ENCODE peak calls at places on chromosomes 4 and X, in five cellular contexts. One of them, this sample, is unnamed.

GRCh38 chr4:10075158-10075863 is 41.3 kb downstream of the WDR1 start:
- DNase-seq in cortex of kidney: no peak
- DNase-seq in anterior cingulate cortex: no peak
- DNase-seq in NCI-H2081: no peak
- DNase-seq in HFF-Myc: no peak
- DNase-seq in this sample: no peak

GRCh38 chrX:104641176-104641575 is 75.2 kb downstream of the IL1RAPL2 start:
- DNase-seq in cortex of kidney: no peak
- DNase-seq in HFF-Myc: no peak
- DNase-seq in NCI-H2081: no peak
- DNase-seq in anterior cingulate cortex: no peak
- DNase-seq in this sample: no peak

GRCh38 chrX:120560405-120560841 is 339 bp downstream of the CUL4B start:
- DNase-seq in NCI-H2081: no peak
- DNase-seq in anterior cingulate cortex: no peak
- DNase-seq in cortex of kidney: no peak
- DNase-seq in HFF-Myc: no peak
- DNase-seq in this sample: no peak

GRCh38 chr4:120753854-120754253 is 168.7 kb downstream of the PRDM5 start:
- DNase-seq in HFF-Myc: no peak
- DNase-seq in anterior cingulate cortex: no peak
- DNase-seq in NCI-H2081: peak; percentile 4
- DNase-seq in cortex of kidney: no peak
- DNase-seq in this sample: no peak

GRCh38 chr4:14308229-14308651 is 680.7 kb upstream of the BOD1L1 start:
- DNase-seq in cortex of kidney: no peak
- DNase-seq in anterior cingulate cortex: no peak
- DNase-seq in NCI-H2081: no peak
- DNase-seq in HFF-Myc: no peak
- DNase-seq in this sample: no peak

GRCh38 chrX:71053217-71053621 is 14.9 kb downstream of the SNX12 start:
- DNase-seq in NCI-H2081: no peak
- DNase-seq in anterior cingulate cortex: no peak
- DNase-seq in cortex of kidney: no peak
- DNase-seq in HFF-Myc: no peak
- DNase-seq in this sample: peak; percentile 0

GRCh38 chr4:74283614-74284013 is 24.7 kb upstream of the EPGN start:
- DNase-seq in anterior cingulate cortex: no peak
- DNase-seq in NCI-H2081: no peak
- DNase-seq in HFF-Myc: peak; percentile 39
- DNase-seq in cortex of kidney: no peak
- DNase-seq in this sample: no peak

GRCh38 chr4:1216869-1217294 is 32.0 kb downstream of the CTBP1 start:
- DNase-seq in NCI-H2081: no peak
- DNase-seq in HFF-Myc: no peak
- DNase-seq in anterior cingulate cortex: no peak
- DNase-seq in cortex of kidney: no peak
- DNase-seq in this sample: peak; percentile 21

GRCh38 chr4:108397850-108398249 is 222.5 kb upstream of the RPL34 start:
- DNase-seq in cortex of kidney: no peak
- DNase-seq in NCI-H2081: no peak
- DNase-seq in anterior cingulate cortex: no peak
- DNase-seq in HFF-Myc: no peak
- DNase-seq in this sample: no peak

GRCh38 chr4:25112349-25113008 is 47.8 kb downstream of the SEPSECS start:
- DNase-seq in HFF-Myc: no peak
- DNase-seq in cortex of kidney: no peak
- DNase-seq in anterior cingulate cortex: no peak
- DNase-seq in NCI-H2081: no peak
- DNase-seq in this sample: no peak

GRCh38 chr4:54840992-54841768 is 183.4 kb downstream of the KIT start:
- DNase-seq in anterior cingulate cortex: peak; percentile 2
- DNase-seq in NCI-H2081: no peak
- DNase-seq in HFF-Myc: no peak
- DNase-seq in cortex of kidney: no peak
- DNase-seq in this sample: peak; percentile 12

GRCh38 chr4:182338731-182339130 is 95.5 kb downstream of the TENM3 start:
- DNase-seq in anterior cingulate cortex: no peak
- DNase-seq in cortex of kidney: no peak
- DNase-seq in NCI-H2081: no peak
- DNase-seq in HFF-Myc: no peak
- DNase-seq in this sample: no peak

GRCh38 chr4:169768385-169768784 is 10.6 kb upstream of the HPF1 start:
- DNase-seq in anterior cingulate cortex: no peak
- DNase-seq in NCI-H2081: no peak
- DNase-seq in cortex of kidney: no peak
- DNase-seq in HFF-Myc: no peak
- DNase-seq in this sample: no peak

GRCh38 chr4:34043131-34043530 is 2201.2 kb downstream of the ARAP2 start:
- DNase-seq in HFF-Myc: no peak
- DNase-seq in cortex of kidney: no peak
- DNase-seq in anterior cingulate cortex: no peak
- DNase-seq in NCI-H2081: no peak
- DNase-seq in this sample: no peak

GRCh38 chr4:126727461-126727860 is 905.3 kb upstream of the INTU start:
- DNase-seq in anterior cingulate cortex: no peak
- DNase-seq in HFF-Myc: no peak
- DNase-seq in NCI-H2081: no peak
- DNase-seq in cortex of kidney: no peak
- DNase-seq in this sample: no peak

GRCh38 chrX:133653363-133653762 is 238.1 kb upstream of the GPC4 start:
- DNase-seq in anterior cingulate cortex: no peak
- DNase-seq in NCI-H2081: no peak
- DNase-seq in HFF-Myc: no peak
- DNase-seq in cortex of kidney: no peak
- DNase-seq in this sample: no peak

GRCh38 chrX:38277136-38277535 is 50.2 kb downstream of the RPGR start:
- DNase-seq in cortex of kidney: no peak
- DNase-seq in HFF-Myc: no peak
- DNase-seq in NCI-H2081: no peak
- DNase-seq in anterior cingulate cortex: no peak
- DNase-seq in this sample: no peak

GRCh38 chrX:119685225-119686066 is 7.5 kb downstream of the SEPTIN6 start:
- DNase-seq in cortex of kidney: no peak
- DNase-seq in HFF-Myc: no peak
- DNase-seq in anterior cingulate cortex: no peak
- DNase-seq in NCI-H2081: no peak
- DNase-seq in this sample: no peak

GRCh38 chr4:94390804-94391410 is 48.3 kb upstream of the HPGDS start:
- DNase-seq in cortex of kidney: no peak
- DNase-seq in HFF-Myc: no peak
- DNase-seq in NCI-H2081: no peak
- DNase-seq in anterior cingulate cortex: no peak
- DNase-seq in this sample: no peak

GRCh38 chr4:123699823-123700822 is 303.5 kb downstream of the SPRY1 start:
- DNase-seq in anterior cingulate cortex: no peak
- DNase-seq in cortex of kidney: no peak
- DNase-seq in HFF-Myc: peak; percentile 94
- DNase-seq in NCI-H2081: no peak
- DNase-seq in this sample: peak; percentile 48

GRCh38 chrX:19350831-19351447 is 7.2 kb downstream of the PDHA1 start:
- DNase-seq in cortex of kidney: no peak
- DNase-seq in HFF-Myc: no peak
- DNase-seq in NCI-H2081: no peak
- DNase-seq in anterior cingulate cortex: no peak
- DNase-seq in this sample: no peak

GRCh38 chrX:102966701-102967100 is 29.6 kb downstream of the RAB40AL start:
- DNase-seq in anterior cingulate cortex: no peak
- DNase-seq in NCI-H2081: no peak
- DNase-seq in cortex of kidney: no peak
- DNase-seq in HFF-Myc: no peak
- DNase-seq in this sample: no peak

GRCh38 chr4:109041463-109041862 is 261.0 kb downstream of the COL25A1 start:
- DNase-seq in anterior cingulate cortex: no peak
- DNase-seq in HFF-Myc: no peak
- DNase-seq in cortex of kidney: no peak
- DNase-seq in NCI-H2081: no peak
- DNase-seq in this sample: no peak

GRCh38 chr4:61375316-61375715 is 175.2 kb downstream of the ADGRL3 start:
- DNase-seq in cortex of kidney: no peak
- DNase-seq in HFF-Myc: no peak
- DNase-seq in NCI-H2081: no peak
- DNase-seq in anterior cingulate cortex: no peak
- DNase-seq in this sample: no peak

GRCh38 chr4:9916346-9916745 is 105.0 kb downstream of the SLC2A9 start:
- DNase-seq in anterior cingulate cortex: no peak
- DNase-seq in NCI-H2081: no peak
- DNase-seq in cortex of kidney: no peak
- DNase-seq in HFF-Myc: no peak
- DNase-seq in this sample: no peak

GRCh38 chr4:188387134-188387791 is 248.0 kb downstream of the TRIML1 start:
- DNase-seq in anterior cingulate cortex: no peak
- DNase-seq in NCI-H2081: no peak
- DNase-seq in HFF-Myc: no peak
- DNase-seq in cortex of kidney: no peak
- DNase-seq in this sample: no peak

GRCh38 chr4:159446266-159446976 is 343.5 kb downstream of the RAPGEF2 start:
- DNase-seq in anterior cingulate cortex: peak; percentile 12
- DNase-seq in HFF-Myc: peak; percentile 66
- DNase-seq in NCI-H2081: peak; percentile 54
- DNase-seq in cortex of kidney: no peak
- DNase-seq in this sample: peak; percentile 5

GRCh38 chrX:54357414-54358377 is at the start of gene WNK3:
- DNase-seq in NCI-H2081: peak; percentile 85
- DNase-seq in cortex of kidney: no peak
- DNase-seq in anterior cingulate cortex: peak; percentile 51
- DNase-seq in HFF-Myc: no peak
- DNase-seq in this sample: peak; percentile 51

GRCh38 chr4:163161536-163162205 is 5.0 kb downstream of the NAF1 start:
- DNase-seq in NCI-H2081: no peak
- DNase-seq in cortex of kidney: no peak
- DNase-seq in anterior cingulate cortex: peak; percentile 9
- DNase-seq in HFF-Myc: peak; percentile 68
- DNase-seq in this sample: no peak

This sample was measured in amygdala.